ENCODE peak calls at places on chromosomes 5 and 9, in eight cellular contexts. One of them, this sample, is unnamed.

GRCh38 chr5:75460947-75461346 is 50.5 kb downstream of the CERT1 start:
- DNase-seq in iPS DF 19.7: no peak
- DNase-seq in LoVo: no peak
- DNase-seq in A172: no peak
- DNase-seq in stromal cell of bone marrow: no peak
- DNase-seq in activated T-helper 1 cell treated with anti-CD3 and anti-CD28 coated beads, Interleukin-12 subunit alpha, Interleukin-12 subunit beta, Interleukin-2, Interleukin-4 antibody, amounts not matched to agents 30 ng/mL and 10 ng/mL and 1 ng/mL, durations not matched to agents 14 hours and 24 hours and 36 hours: no peak
- DNase-seq in NCI-H1092 treated with DMSO at 0.1 percent for 48 hours: no peak
- DNase-seq in hepatocyte: no peak
- DNase-seq in this sample: no peak

GRCh38 chr5:79047199-79047598 is 22.3 kb downstream of the DMGDH start:
- DNase-seq in iPS DF 19.7: no peak
- DNase-seq in LoVo: no peak
- DNase-seq in A172: no peak
- DNase-seq in stromal cell of bone marrow: no peak
- DNase-seq in activated T-helper 1 cell treated with anti-CD3 and anti-CD28 coated beads, Interleukin-12 subunit alpha, Interleukin-12 subunit beta, Interleukin-2, Interleukin-4 antibody, amounts not matched to agents 30 ng/mL and 10 ng/mL and 1 ng/mL, durations not matched to agents 14 hours and 24 hours and 36 hours: no peak
- DNase-seq in NCI-H1092 treated with DMSO at 0.1 percent for 48 hours: no peak
- DNase-seq in hepatocyte: no peak
- DNase-seq in this sample: no peak

GRCh38 chr5:180461303-180461702 is 32.9 kb upstream of the CNOT6 start:
- DNase-seq in iPS DF 19.7: no peak
- DNase-seq in LoVo: no peak
- DNase-seq in A172: no peak
- DNase-seq in stromal cell of bone marrow: no peak
- DNase-seq in activated T-helper 1 cell treated with anti-CD3 and anti-CD28 coated beads, Interleukin-12 subunit alpha, Interleukin-12 subunit beta, Interleukin-2, Interleukin-4 antibody, amounts not matched to agents 30 ng/mL and 10 ng/mL and 1 ng/mL, durations not matched to agents 14 hours and 24 hours and 36 hours: no peak
- DNase-seq in NCI-H1092 treated with DMSO at 0.1 percent for 48 hours: no peak
- DNase-seq in hepatocyte: no peak
- DNase-seq in this sample: no peak

GRCh38 chr9:137464291-137464999 is 5.3 kb upstream of the NSMF start:
- DNase-seq in iPS DF 19.7: no peak
- DNase-seq in LoVo: no peak
- DNase-seq in A172: no peak
- DNase-seq in stromal cell of bone marrow: no peak
- DNase-seq in activated T-helper 1 cell treated with anti-CD3 and anti-CD28 coated beads, Interleukin-12 subunit alpha, Interleukin-12 subunit beta, Interleukin-2, Interleukin-4 antibody, amounts not matched to agents 30 ng/mL and 10 ng/mL and 1 ng/mL, durations not matched to agents 14 hours and 24 hours and 36 hours: no peak
- DNase-seq in NCI-H1092 treated with DMSO at 0.1 percent for 48 hours: no peak
- DNase-seq in hepatocyte: no peak
- DNase-seq in this sample: no peak

GRCh38 chr9:22214497-22215031 is 205.5 kb upstream of the CDKN2B start:
- DNase-seq in iPS DF 19.7: no peak
- DNase-seq in LoVo: no peak
- DNase-seq in A172: no peak
- DNase-seq in stromal cell of bone marrow: no peak
- DNase-seq in activated T-helper 1 cell treated with anti-CD3 and anti-CD28 coated beads, Interleukin-12 subunit alpha, Interleukin-12 subunit beta, Interleukin-2, Interleukin-4 antibody, amounts not matched to agents 30 ng/mL and 10 ng/mL and 1 ng/mL, durations not matched to agents 14 hours and 24 hours and 36 hours: no peak
- DNase-seq in NCI-H1092 treated with DMSO at 0.1 percent for 48 hours: peak
- DNase-seq in hepatocyte: no peak
- DNase-seq in this sample: no peak

GRCh38 chr5:137572042-137572695 is 73.0 kb upstream of the SPOCK1 start:
- DNase-seq in iPS DF 19.7: no peak
- DNase-seq in LoVo: no peak
- DNase-seq in A172: peak
- DNase-seq in stromal cell of bone marrow: no peak
- DNase-seq in activated T-helper 1 cell treated with anti-CD3 and anti-CD28 coated beads, Interleukin-12 subunit alpha, Interleukin-12 subunit beta, Interleukin-2, Interleukin-4 antibody, amounts not matched to agents 30 ng/mL and 10 ng/mL and 1 ng/mL, durations not matched to agents 14 hours and 24 hours and 36 hours: no peak
- DNase-seq in NCI-H1092 treated with DMSO at 0.1 percent for 48 hours: no peak
- DNase-seq in hepatocyte: no peak
- DNase-seq in this sample: no peak

GRCh38 chr5:759781-760362 is 24.7 kb downstream of the ZDHHC11B start:
- DNase-seq in iPS DF 19.7: no peak
- DNase-seq in LoVo: no peak
- DNase-seq in A172: no peak
- DNase-seq in stromal cell of bone marrow: no peak
- DNase-seq in activated T-helper 1 cell treated with anti-CD3 and anti-CD28 coated beads, Interleukin-12 subunit alpha, Interleukin-12 subunit beta, Interleukin-2, Interleukin-4 antibody, amounts not matched to agents 30 ng/mL and 10 ng/mL and 1 ng/mL, durations not matched to agents 14 hours and 24 hours and 36 hours: no peak
- DNase-seq in NCI-H1092 treated with DMSO at 0.1 percent for 48 hours: no peak
- DNase-seq in hepatocyte: peak
- DNase-seq in this sample: no peak

GRCh38 chr5:112329429-112330090 is 89.5 kb downstream of the EPB41L4A start:
- DNase-seq in iPS DF 19.7: no peak
- DNase-seq in LoVo: no peak
- DNase-seq in A172: no peak
- DNase-seq in stromal cell of bone marrow: no peak
- DNase-seq in activated T-helper 1 cell treated with anti-CD3 and anti-CD28 coated beads, Interleukin-12 subunit alpha, Interleukin-12 subunit beta, Interleukin-2, Interleukin-4 antibody, amounts not matched to agents 30 ng/mL and 10 ng/mL and 1 ng/mL, durations not matched to agents 14 hours and 24 hours and 36 hours: no peak
- DNase-seq in NCI-H1092 treated with DMSO at 0.1 percent for 48 hours: no peak
- DNase-seq in hepatocyte: no peak
- DNase-seq in this sample: no peak

GRCh38 chr9:130626249-130626982 is 38.0 kb upstream of the PRDM12 start:
- DNase-seq in iPS DF 19.7: no peak
- DNase-seq in LoVo: no peak
- DNase-seq in A172: no peak
- DNase-seq in stromal cell of bone marrow: no peak
- DNase-seq in activated T-helper 1 cell treated with anti-CD3 and anti-CD28 coated beads, Interleukin-12 subunit alpha, Interleukin-12 subunit beta, Interleukin-2, Interleukin-4 antibody, amounts not matched to agents 30 ng/mL and 10 ng/mL and 1 ng/mL, durations not matched to agents 14 hours and 24 hours and 36 hours: no peak
- DNase-seq in NCI-H1092 treated with DMSO at 0.1 percent for 48 hours: no peak
- DNase-seq in hepatocyte: no peak
- DNase-seq in this sample: no peak

GRCh38 chr5:1280177-1281037 is 14.5 kb downstream of the TERT start:
- DNase-seq in iPS DF 19.7: no peak
- DNase-seq in LoVo: no peak
- DNase-seq in A172: no peak
- DNase-seq in stromal cell of bone marrow: no peak
- DNase-seq in activated T-helper 1 cell treated with anti-CD3 and anti-CD28 coated beads, Interleukin-12 subunit alpha, Interleukin-12 subunit beta, Interleukin-2, Interleukin-4 antibody, amounts not matched to agents 30 ng/mL and 10 ng/mL and 1 ng/mL, durations not matched to agents 14 hours and 24 hours and 36 hours: no peak
- DNase-seq in NCI-H1092 treated with DMSO at 0.1 percent for 48 hours: no peak
- DNase-seq in hepatocyte: no peak
- DNase-seq in this sample: no peak

GRCh38 chr9:95507456-95508241 is 9.1 kb downstream of the PTCH1 start:
- DNase-seq in iPS DF 19.7: no peak
- DNase-seq in LoVo: peak
- DNase-seq in A172: peak
- DNase-seq in stromal cell of bone marrow: no peak
- DNase-seq in activated T-helper 1 cell treated with anti-CD3 and anti-CD28 coated beads, Interleukin-12 subunit alpha, Interleukin-12 subunit beta, Interleukin-2, Interleukin-4 antibody, amounts not matched to agents 30 ng/mL and 10 ng/mL and 1 ng/mL, durations not matched to agents 14 hours and 24 hours and 36 hours: no peak
- DNase-seq in NCI-H1092 treated with DMSO at 0.1 percent for 48 hours: peak
- DNase-seq in hepatocyte: peak
- DNase-seq in this sample: peak

GRCh38 chr9:117957267-117957666 is 253.1 kb downstream of the TLR4 start:
- DNase-seq in iPS DF 19.7: no peak
- DNase-seq in LoVo: no peak
- DNase-seq in A172: no peak
- DNase-seq in stromal cell of bone marrow: no peak
- DNase-seq in activated T-helper 1 cell treated with anti-CD3 and anti-CD28 coated beads, Interleukin-12 subunit alpha, Interleukin-12 subunit beta, Interleukin-2, Interleukin-4 antibody, amounts not matched to agents 30 ng/mL and 10 ng/mL and 1 ng/mL, durations not matched to agents 14 hours and 24 hours and 36 hours: no peak
- DNase-seq in NCI-H1092 treated with DMSO at 0.1 percent for 48 hours: peak
- DNase-seq in hepatocyte: no peak
- DNase-seq in this sample: no peak

GRCh38 chr5:40307076-40307475 is 372.6 kb upstream of the PTGER4 start:
- DNase-seq in iPS DF 19.7: no peak
- DNase-seq in LoVo: no peak
- DNase-seq in A172: no peak
- DNase-seq in stromal cell of bone marrow: no peak
- DNase-seq in activated T-helper 1 cell treated with anti-CD3 and anti-CD28 coated beads, Interleukin-12 subunit alpha, Interleukin-12 subunit beta, Interleukin-2, Interleukin-4 antibody, amounts not matched to agents 30 ng/mL and 10 ng/mL and 1 ng/mL, durations not matched to agents 14 hours and 24 hours and 36 hours: no peak
- DNase-seq in NCI-H1092 treated with DMSO at 0.1 percent for 48 hours: no peak
- DNase-seq in hepatocyte: no peak
- DNase-seq in this sample: no peak

GRCh38 chr9:79694208-79694607 is 122.4 kb downstream of the TLE4 start:
- DNase-seq in iPS DF 19.7: no peak
- DNase-seq in LoVo: no peak
- DNase-seq in A172: no peak
- DNase-seq in stromal cell of bone marrow: no peak
- DNase-seq in activated T-helper 1 cell treated with anti-CD3 and anti-CD28 coated beads, Interleukin-12 subunit alpha, Interleukin-12 subunit beta, Interleukin-2, Interleukin-4 antibody, amounts not matched to agents 30 ng/mL and 10 ng/mL and 1 ng/mL, durations not matched to agents 14 hours and 24 hours and 36 hours: no peak
- DNase-seq in NCI-H1092 treated with DMSO at 0.1 percent for 48 hours: no peak
- DNase-seq in hepatocyte: no peak
- DNase-seq in this sample: no peak

GRCh38 chr9:136729144-136729543 is 13.6 kb downstream of the LCN10 start:
- DNase-seq in iPS DF 19.7: no peak
- DNase-seq in LoVo: no peak
- DNase-seq in A172: no peak
- DNase-seq in stromal cell of bone marrow: no peak
- DNase-seq in activated T-helper 1 cell treated with anti-CD3 and anti-CD28 coated beads, Interleukin-12 subunit alpha, Interleukin-12 subunit beta, Interleukin-2, Interleukin-4 antibody, amounts not matched to agents 30 ng/mL and 10 ng/mL and 1 ng/mL, durations not matched to agents 14 hours and 24 hours and 36 hours: no peak
- DNase-seq in NCI-H1092 treated with DMSO at 0.1 percent for 48 hours: no peak
- DNase-seq in hepatocyte: no peak
- DNase-seq in this sample: no peak

GRCh38 chr9:126057036-126057435 is 269.6 kb upstream of the MVB12B start:
- DNase-seq in iPS DF 19.7: no peak
- DNase-seq in LoVo: no peak
- DNase-seq in A172: no peak
- DNase-seq in stromal cell of bone marrow: no peak
- DNase-seq in activated T-helper 1 cell treated with anti-CD3 and anti-CD28 coated beads, Interleukin-12 subunit alpha, Interleukin-12 subunit beta, Interleukin-2, Interleukin-4 antibody, amounts not matched to agents 30 ng/mL and 10 ng/mL and 1 ng/mL, durations not matched to agents 14 hours and 24 hours and 36 hours: no peak
- DNase-seq in NCI-H1092 treated with DMSO at 0.1 percent for 48 hours: peak
- DNase-seq in hepatocyte: no peak
- DNase-seq in this sample: no peak

GRCh38 chr9:37963936-37964739 is 60.2 kb upstream of the SLC25A51 start:
- DNase-seq in iPS DF 19.7: no peak
- DNase-seq in LoVo: peak
- DNase-seq in A172: peak
- DNase-seq in stromal cell of bone marrow: peak
- DNase-seq in activated T-helper 1 cell treated with anti-CD3 and anti-CD28 coated beads, Interleukin-12 subunit alpha, Interleukin-12 subunit beta, Interleukin-2, Interleukin-4 antibody, amounts not matched to agents 30 ng/mL and 10 ng/mL and 1 ng/mL, durations not matched to agents 14 hours and 24 hours and 36 hours: no peak
- DNase-seq in NCI-H1092 treated with DMSO at 0.1 percent for 48 hours: peak
- DNase-seq in hepatocyte: peak
- DNase-seq in this sample: peak

GRCh38 chr5:7871560-7872113 is 2.7 kb downstream of the MTRR start:
- DNase-seq in iPS DF 19.7: no peak
- DNase-seq in LoVo: no peak
- DNase-seq in A172: no peak
- DNase-seq in stromal cell of bone marrow: no peak
- DNase-seq in activated T-helper 1 cell treated with anti-CD3 and anti-CD28 coated beads, Interleukin-12 subunit alpha, Interleukin-12 subunit beta, Interleukin-2, Interleukin-4 antibody, amounts not matched to agents 30 ng/mL and 10 ng/mL and 1 ng/mL, durations not matched to agents 14 hours and 24 hours and 36 hours: no peak
- DNase-seq in NCI-H1092 treated with DMSO at 0.1 percent for 48 hours: no peak
- DNase-seq in hepatocyte: no peak
- DNase-seq in this sample: no peak

GRCh38 chr9:130448035-130448624 is 3.4 kb downstream of the ASS1 start:
- DNase-seq in iPS DF 19.7: no peak
- DNase-seq in LoVo: no peak
- DNase-seq in A172: no peak
- DNase-seq in stromal cell of bone marrow: no peak
- DNase-seq in activated T-helper 1 cell treated with anti-CD3 and anti-CD28 coated beads, Interleukin-12 subunit alpha, Interleukin-12 subunit beta, Interleukin-2, Interleukin-4 antibody, amounts not matched to agents 30 ng/mL and 10 ng/mL and 1 ng/mL, durations not matched to agents 14 hours and 24 hours and 36 hours: no peak
- DNase-seq in NCI-H1092 treated with DMSO at 0.1 percent for 48 hours: no peak
- DNase-seq in hepatocyte: no peak
- DNase-seq in this sample: no peak

GRCh38 chr5:168334161-168335094 is 43.0 kb downstream of the WWC1 start:
- DNase-seq in iPS DF 19.7: peak
- DNase-seq in LoVo: no peak
- DNase-seq in A172: peak
- DNase-seq in stromal cell of bone marrow: no peak
- DNase-seq in activated T-helper 1 cell treated with anti-CD3 and anti-CD28 coated beads, Interleukin-12 subunit alpha, Interleukin-12 subunit beta, Interleukin-2, Interleukin-4 antibody, amounts not matched to agents 30 ng/mL and 10 ng/mL and 1 ng/mL, durations not matched to agents 14 hours and 24 hours and 36 hours: no peak
- DNase-seq in NCI-H1092 treated with DMSO at 0.1 percent for 48 hours: no peak
- DNase-seq in hepatocyte: peak
- DNase-seq in this sample: no peak

GRCh38 chr5:10111575-10111974 is 138.1 kb downstream of the ATPSCKMT start:
- DNase-seq in iPS DF 19.7: peak
- DNase-seq in LoVo: peak
- DNase-seq in A172: peak
- DNase-seq in stromal cell of bone marrow: peak
- DNase-seq in activated T-helper 1 cell treated with anti-CD3 and anti-CD28 coated beads, Interleukin-12 subunit alpha, Interleukin-12 subunit beta, Interleukin-2, Interleukin-4 antibody, amounts not matched to agents 30 ng/mL and 10 ng/mL and 1 ng/mL, durations not matched to agents 14 hours and 24 hours and 36 hours: no peak
- DNase-seq in NCI-H1092 treated with DMSO at 0.1 percent for 48 hours: no peak
- DNase-seq in hepatocyte: peak
- DNase-seq in this sample: peak

GRCh38 chr5:59562756-59563389 is 330.7 kb downstream of the PDE4D start:
- DNase-seq in iPS DF 19.7: peak
- DNase-seq in LoVo: peak
- DNase-seq in A172: peak
- DNase-seq in stromal cell of bone marrow: no peak
- DNase-seq in activated T-helper 1 cell treated with anti-CD3 and anti-CD28 coated beads, Interleukin-12 subunit alpha, Interleukin-12 subunit beta, Interleukin-2, Interleukin-4 antibody, amounts not matched to agents 30 ng/mL and 10 ng/mL and 1 ng/mL, durations not matched to agents 14 hours and 24 hours and 36 hours: no peak
- DNase-seq in NCI-H1092 treated with DMSO at 0.1 percent for 48 hours: no peak
- DNase-seq in hepatocyte: no peak
- DNase-seq in this sample: no peak

GRCh38 chr5:153572393-153572930 is 82.0 kb downstream of the GRIA1 start:
- DNase-seq in iPS DF 19.7: no peak
- DNase-seq in LoVo: no peak
- DNase-seq in A172: no peak
- DNase-seq in stromal cell of bone marrow: no peak
- DNase-seq in activated T-helper 1 cell treated with anti-CD3 and anti-CD28 coated beads, Interleukin-12 subunit alpha, Interleukin-12 subunit beta, Interleukin-2, Interleukin-4 antibody, amounts not matched to agents 30 ng/mL and 10 ng/mL and 1 ng/mL, durations not matched to agents 14 hours and 24 hours and 36 hours: no peak
- DNase-seq in NCI-H1092 treated with DMSO at 0.1 percent for 48 hours: no peak
- DNase-seq in hepatocyte: no peak
- DNase-seq in this sample: no peak

GRCh38 chr5:137858954-137859353 is 8.7 kb upstream of the MYOT start:
- DNase-seq in iPS DF 19.7: no peak
- DNase-seq in LoVo: no peak
- DNase-seq in A172: no peak
- DNase-seq in stromal cell of bone marrow: no peak
- DNase-seq in activated T-helper 1 cell treated with anti-CD3 and anti-CD28 coated beads, Interleukin-12 subunit alpha, Interleukin-12 subunit beta, Interleukin-2, Interleukin-4 antibody, amounts not matched to agents 30 ng/mL and 10 ng/mL and 1 ng/mL, durations not matched to agents 14 hours and 24 hours and 36 hours: no peak
- DNase-seq in NCI-H1092 treated with DMSO at 0.1 percent for 48 hours: no peak
- DNase-seq in hepatocyte: no peak
- DNase-seq in this sample: no peak

GRCh38 chr5:106827061-106827460 is 843.7 kb downstream of the EFNA5 start:
- DNase-seq in iPS DF 19.7: no peak
- DNase-seq in LoVo: no peak
- DNase-seq in A172: no peak
- DNase-seq in stromal cell of bone marrow: peak
- DNase-seq in activated T-helper 1 cell treated with anti-CD3 and anti-CD28 coated beads, Interleukin-12 subunit alpha, Interleukin-12 subunit beta, Interleukin-2, Interleukin-4 antibody, amounts not matched to agents 30 ng/mL and 10 ng/mL and 1 ng/mL, durations not matched to agents 14 hours and 24 hours and 36 hours: no peak
- DNase-seq in NCI-H1092 treated with DMSO at 0.1 percent for 48 hours: no peak
- DNase-seq in hepatocyte: peak
- DNase-seq in this sample: no peak

GRCh38 chr5:34597034-34597433 is 59.1 kb upstream of the RAI14 start:
- DNase-seq in iPS DF 19.7: no peak
- DNase-seq in LoVo: no peak
- DNase-seq in A172: no peak
- DNase-seq in stromal cell of bone marrow: no peak
- DNase-seq in activated T-helper 1 cell treated with anti-CD3 and anti-CD28 coated beads, Interleukin-12 subunit alpha, Interleukin-12 subunit beta, Interleukin-2, Interleukin-4 antibody, amounts not matched to agents 30 ng/mL and 10 ng/mL and 1 ng/mL, durations not matched to agents 14 hours and 24 hours and 36 hours: no peak
- DNase-seq in NCI-H1092 treated with DMSO at 0.1 percent for 48 hours: no peak
- DNase-seq in hepatocyte: no peak
- DNase-seq in this sample: no peak

GRCh38 chr5:393846-394275 is 49.1 kb upstream of the EXOC3 start:
- DNase-seq in iPS DF 19.7: no peak
- DNase-seq in LoVo: no peak
- DNase-seq in A172: no peak
- DNase-seq in stromal cell of bone marrow: no peak
- DNase-seq in activated T-helper 1 cell treated with anti-CD3 and anti-CD28 coated beads, Interleukin-12 subunit alpha, Interleukin-12 subunit beta, Interleukin-2, Interleukin-4 antibody, amounts not matched to agents 30 ng/mL and 10 ng/mL and 1 ng/mL, durations not matched to agents 14 hours and 24 hours and 36 hours: no peak
- DNase-seq in NCI-H1092 treated with DMSO at 0.1 percent for 48 hours: no peak
- DNase-seq in hepatocyte: peak
- DNase-seq in this sample: no peak

GRCh38 chr9:133472753-133473378 is 6.0 kb downstream of the SLC2A6 start:
- DNase-seq in iPS DF 19.7: no peak
- DNase-seq in LoVo: no peak
- DNase-seq in A172: no peak
- DNase-seq in stromal cell of bone marrow: no peak
- DNase-seq in activated T-helper 1 cell treated with anti-CD3 and anti-CD28 coated beads, Interleukin-12 subunit alpha, Interleukin-12 subunit beta, Interleukin-2, Interleukin-4 antibody, amounts not matched to agents 30 ng/mL and 10 ng/mL and 1 ng/mL, durations not matched to agents 14 hours and 24 hours and 36 hours: no peak
- DNase-seq in NCI-H1092 treated with DMSO at 0.1 percent for 48 hours: no peak
- DNase-seq in hepatocyte: no peak
- DNase-seq in this sample: no peak

GRCh38 chr9:137683307-137683864 is 64.6 kb downstream of the EHMT1 start:
- DNase-seq in iPS DF 19.7: no peak
- DNase-seq in LoVo: no peak
- DNase-seq in A172: no peak
- DNase-seq in stromal cell of bone marrow: no peak
- DNase-seq in activated T-helper 1 cell treated with anti-CD3 and anti-CD28 coated beads, Interleukin-12 subunit alpha, Interleukin-12 subunit beta, Interleukin-2, Interleukin-4 antibody, amounts not matched to agents 30 ng/mL and 10 ng/mL and 1 ng/mL, durations not matched to agents 14 hours and 24 hours and 36 hours: no peak
- DNase-seq in NCI-H1092 treated with DMSO at 0.1 percent for 48 hours: no peak
- DNase-seq in hepatocyte: no peak
- DNase-seq in this sample: no peak

GRCh38 chr9:104313396-104314110 is 190.5 kb upstream of the OR13F1 start:
- DNase-seq in iPS DF 19.7: no peak
- DNase-seq in LoVo: no peak
- DNase-seq in A172: no peak
- DNase-seq in stromal cell of bone marrow: no peak
- DNase-seq in activated T-helper 1 cell treated with anti-CD3 and anti-CD28 coated beads, Interleukin-12 subunit alpha, Interleukin-12 subunit beta, Interleukin-2, Interleukin-4 antibody, amounts not matched to agents 30 ng/mL and 10 ng/mL and 1 ng/mL, durations not matched to agents 14 hours and 24 hours and 36 hours: no peak
- DNase-seq in NCI-H1092 treated with DMSO at 0.1 percent for 48 hours: peak
- DNase-seq in hepatocyte: no peak
- DNase-seq in this sample: no peak

GRCh38 chr9:78383130-78383529 is 86.2 kb downstream of the PSAT1 start:
- DNase-seq in iPS DF 19.7: no peak
- DNase-seq in LoVo: no peak
- DNase-seq in A172: no peak
- DNase-seq in stromal cell of bone marrow: peak
- DNase-seq in activated T-helper 1 cell treated with anti-CD3 and anti-CD28 coated beads, Interleukin-12 subunit alpha, Interleukin-12 subunit beta, Interleukin-2, Interleukin-4 antibody, amounts not matched to agents 30 ng/mL and 10 ng/mL and 1 ng/mL, durations not matched to agents 14 hours and 24 hours and 36 hours: no peak
- DNase-seq in NCI-H1092 treated with DMSO at 0.1 percent for 48 hours: no peak
- DNase-seq in hepatocyte: no peak
- DNase-seq in this sample: peak

This sample was measured in NCI-H460.